ENCODE peak calls at places on chromosomes 3 and 15, in six cellular contexts. J is heart right ventricle; D is Peyer's patch; C is endodermal cell; Y is CD4-positive, CD25-positive, alpha-beta regulatory T cell; L is aorta. H is an unnamed sample.
A peak's percentile ranks its signal among the peaks of the same experiment; 100 is the strongest.

GRCh38 chr3:22582291-22582690 is 620.8 kb upstream of the UBE2E2 start:
- DNase-seq in J (no peak), D (no peak), C (no peak), Y (no peak), L (no peak), H (no peak)

GRCh38 chr15:98649996-98650870 is 1.9 kb downstream of the IGF1R start:
- DNase-seq in J (peak; percentile 39), D (peak; percentile 58), C (peak; percentile 79), Y (peak; percentile 63), L (peak; percentile 69), H (peak; percentile 43)

GRCh38 chr3:45776611-45777010 is 19.7 kb downstream of the SLC6A20 start:
- DNase-seq in J (no peak), D (peak; percentile 47), C (peak; percentile 37), Y (no peak), L (no peak), H (peak; percentile 86)

GRCh38 chr3:195240171-195240701 is 30.7 kb downstream of the XXYLT1 start:
- DNase-seq in J (peak; percentile 42), D (peak; percentile 30), C (peak; percentile 16), Y (no peak), L (peak; percentile 78), H (no peak)

GRCh38 chr3:194540268-194540937 is 53.6 kb upstream of the ATP13A3 start:
- DNase-seq in J (peak; percentile 22), D (peak; percentile 50), C (no peak), Y (no peak), L (peak; percentile 85), H (no peak)

GRCh38 chr3:66609660-66610547 is 109.1 kb upstream of the LRIG1 start:
- DNase-seq in J (no peak), D (no peak), C (peak; percentile 89), Y (no peak), L (no peak), H (peak; percentile 93)

GRCh38 chr3:27281671-27282150 is 87.5 kb downstream of the NEK10 start:
- DNase-seq in J (no peak), D (no peak), C (no peak), Y (no peak), L (no peak), H (no peak)

GRCh38 chr3:151901282-151901945 is 28.0 kb downstream of the SUCNR1 start:
- DNase-seq in J (no peak), D (no peak), C (no peak), Y (no peak), L (no peak), H (no peak)

GRCh38 chr3:5095879-5096278 is 26.2 kb upstream of the ARL8B start:
- DNase-seq in J (peak; percentile 45), D (peak; percentile 37), C (peak; percentile 84), Y (no peak), L (no peak), H (no peak)

GRCh38 chr15:32670624-32671022 is 29.1 kb downstream of the SCG5 start:
- DNase-seq in J (no peak), D (no peak), C (no peak), Y (no peak), L (no peak), H (no peak)

GRCh38 chr3:28343144-28343543 is 5.4 kb upstream of the ZCWPW2 start:
- DNase-seq in J (no peak), D (no peak), C (no peak), Y (no peak), L (no peak), H (no peak)

GRCh38 chr3:179719048-179719734 is 66.4 kb downstream of the USP13 start:
- DNase-seq in J (no peak), D (no peak), C (peak; percentile 61), Y (no peak), L (no peak), H (no peak)

GRCh38 chr3:39149059-39149455 is 4.3 kb downstream of the CSRNP1 start:
- DNase-seq in J (no peak), D (no peak), C (no peak), Y (no peak), L (no peak), H (no peak)

GRCh38 chr15:56973463-56973862 is 55.0 kb downstream of the TCF12 start:
- DNase-seq in J (no peak), D (no peak), C (no peak), Y (no peak), L (no peak), H (no peak)

GRCh38 chr3:102304550-102304949 is 130.3 kb upstream of the ZPLD1 start:
- DNase-seq in J (no peak), D (no peak), C (no peak), Y (no peak), L (no peak), H (no peak)

GRCh38 chr3:134846943-134847342 is 51.9 kb downstream of the EPHB1 start:
- DNase-seq in J (no peak), D (no peak), C (peak; percentile 59), Y (no peak), L (no peak), H (peak; percentile 95)

DNA sequence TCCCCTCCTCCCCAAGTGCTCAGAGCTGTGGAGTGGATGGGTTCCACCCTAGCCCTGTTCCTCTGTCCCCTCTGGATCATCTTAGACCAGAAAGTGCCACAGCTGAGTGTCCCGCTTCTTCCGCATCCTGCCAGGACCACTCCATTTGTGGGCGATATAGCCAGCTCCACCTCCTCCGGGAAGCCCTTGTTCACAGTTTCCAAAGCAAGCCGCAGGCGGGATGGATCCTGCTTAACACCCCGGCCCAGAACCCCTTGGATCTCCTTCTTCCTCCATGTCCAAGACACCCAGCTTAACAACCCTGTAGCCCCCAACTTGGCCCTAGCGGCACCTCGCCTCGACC is 490 bp upstream of the ALAS1 start:
- DNase-seq in J (no peak), D (no peak), C (no peak), Y (no peak), L (no peak), H (no peak)
- H3K4me1 ChIP-seq in J (peaks cover 79% of the 10 kb centered on the region), D (peaks cover 14% of the 10 kb centered on the region), C (peaks cover 9% of the 10 kb centered on the region), Y (peaks cover 28% of the 10 kb centered on the region), L (no peaks in the 10 kb centered on the region), H (peaks cover 14% of the 10 kb centered on the region)

GRCh38 chr15:90059208-90059985 is 42.9 kb downstream of the IDH2 start:
- DNase-seq in J (peak; percentile 74), D (peak; percentile 94), C (peak; percentile 90), Y (peak; percentile 63), L (peak; percentile 94), H (no peak)
- H3K4me3 ChIP-seq in J (no peak overlapping the region), D (no peak overlapping the region), C (no peak overlapping the region), Y (no peak overlapping the region), L (no peak overlapping the region), H (no peak overlapping the region)

DNA sequence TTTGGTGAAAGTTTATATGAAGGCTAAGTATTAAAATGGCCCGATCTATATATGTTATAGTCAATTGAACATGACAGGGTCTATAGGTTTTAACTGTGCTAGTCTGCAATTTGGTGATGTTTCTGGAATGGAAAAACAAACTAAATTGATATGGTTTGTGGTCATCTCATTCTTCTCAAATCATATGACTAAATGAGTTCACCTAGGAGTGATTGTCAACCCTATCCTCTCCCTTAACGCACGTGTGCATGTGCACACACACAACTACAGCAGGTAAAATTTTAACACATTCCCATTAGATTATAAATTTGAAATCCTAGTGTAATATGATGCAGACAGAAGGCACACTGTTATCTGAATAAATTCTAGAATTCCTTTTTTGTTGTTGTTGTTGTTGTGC is 9.0 kb downstream of the CLDND1 start:
- DNase-seq in J (no peak), D (no peak), C (no peak), Y (no peak), L (no peak), H (no peak)
- H3K27ac ChIP-seq in J (no peak overlapping the region), D (no peak overlapping the region), C (no peak overlapping the region), Y (no peak overlapping the region), L (no peak overlapping the region), H (no peak overlapping the region)

GRCh38 chr3:141383555-141384129 is 15.3 kb downstream of the ZBTB38 start:
- DNase-seq in J (no peak), D (no peak), C (no peak), Y (no peak), L (no peak), H (no peak)
- H3K4me1 ChIP-seq in J (peaks cover 40% of the 10 kb centered on the region), D (no peaks in the 10 kb centered on the region), C (no peaks in the 10 kb centered on the region), Y (peaks cover 27% of the 10 kb centered on the region), L (no peaks in the 10 kb centered on the region), H (no peaks in the 10 kb centered on the region)

GRCh38 chr3:187750513-187751123 is 5.3 kb upstream of the BCL6 start:
- DNase-seq in J (no peak), D (no peak), C (no peak), Y (no peak), L (no peak), H (peak; percentile 37)

GRCh38 chr3:187746479-187747335 is 1.4 kb upstream of the BCL6 start:
- DNase-seq in J (no peak), D (no peak), C (peak; percentile 70), Y (peak; percentile 29), L (no peak), H (no peak)

GRCh38 chr3:187747506-187747905 is 2.2 kb upstream of the BCL6 start:
- DNase-seq in J (no peak), D (no peak), C (no peak), Y (no peak), L (no peak), H (no peak)

GRCh38 chr3:187748050-187748481 is 2.8 kb upstream of the BCL6 start:
- DNase-seq in J (peak; percentile 90), D (peak; percentile 97), C (peak; percentile 99), Y (peak; percentile 80), L (peak; percentile 93), H (peak; percentile 64)

GRCh38 chr3:187750041-187750512 is 4.8 kb upstream of the BCL6 start:
- DNase-seq in J (no peak), D (peak; percentile 71), C (peak; percentile 89), Y (no peak), L (no peak), H (peak; percentile 59)
- H3K4me3 ChIP-seq in J (peak overlapping the region; percentile 29), D (peak overlapping the region; percentile 44), C (no peak overlapping the region), Y (no peak overlapping the region), L (no peak overlapping the region), H (peak overlapping the region; percentile 35)

GRCh38 chr3:50121416-50122032 is 32.8 kb downstream of the RBM5 start:
- DNase-seq in J (peak; percentile 72), D (peak; percentile 87), C (peak; percentile 93), Y (peak; percentile 68), L (peak; percentile 85), H (peak; percentile 90)
- H3K27ac ChIP-seq in J (no peak overlapping the region), D (no peak overlapping the region), C (peak overlapping the region; percentile 6), Y (no peak overlapping the region), L (no peak overlapping the region), H (no peak overlapping the region)

H was measured in SJCRH30.